ENCODE peak calls at places on chromosomes 6 and 20, in ten cellular contexts. Y is CD8-positive, alpha-beta T cell; Q is astrocyte of the spinal cord; Z is GM12865; P is neural progenitor cell; U is endothelial cell; J is GM10248; A is mammary epithelial cell; H is endodermal cell; T is glutamatergic neuron. R is an unnamed sample.
A peak's percentile ranks its signal among the peaks of the same experiment; 100 is the strongest.

GRCh38 chr6:52566853-52567279 is 10.0 kb downstream of the TRAM2 start:
- DNase-seq in Y (no peak), Q (peak; percentile 84), Z (no peak), P (no peak), U (no peak), J (no peak), A (peak; percentile 89), H (no peak), T (no peak), R (peak; percentile 100)

GRCh38 chr20:61905781-61906523 is 159.7 kb downstream of the TAF4 start:
- DNase-seq in Y (no peak), Q (no peak), Z (no peak), P (no peak), U (no peak), J (no peak), A (no peak), H (no peak), T (peak; percentile 9), R (no peak)

GRCh38 chr6:37155394-37156312 is 14.3 kb upstream of the PIM1 start:
- DNase-seq in Y (no peak), Q (no peak), Z (peak; percentile 98), P (no peak), U (no peak), J (peak; percentile 81), A (no peak), H (no peak), T (no peak), R (no peak)

GRCh38 chr6:24535210-24535609 is 40.4 kb downstream of the ALDH5A1 start:
- DNase-seq in Y (no peak), Q (no peak), Z (no peak), P (no peak), U (no peak), J (no peak), A (no peak), H (no peak), T (no peak), R (no peak)

GRCh38 chr6:5034328-5034727 is 30.5 kb upstream of the RPP40 start:
- DNase-seq in Y (no peak), Q (no peak), Z (no peak), P (no peak), U (no peak), J (no peak), A (no peak), H (no peak), T (no peak), R (no peak)

GRCh38 chr6:112139052-112139451 is 51.7 kb downstream of the FAM229B start:
- DNase-seq in Y (no peak), Q (no peak), Z (no peak), P (no peak), U (no peak), J (no peak), A (no peak), H (no peak), T (no peak), R (no peak)

GRCh38 chr20:48843125-48843806 is 15.5 kb upstream of the PREX1 start:
- DNase-seq in Y (no peak), Q (no peak), Z (no peak), P (no peak), U (no peak), J (no peak), A (no peak), H (no peak), T (no peak), R (no peak)

GRCh38 chr6:42315220-42315990 is 97.7 kb upstream of the MRPS10 start:
- DNase-seq in Y (no peak), Q (no peak), Z (no peak), P (no peak), U (no peak), J (no peak), A (no peak), H (no peak), T (no peak), R (no peak)

GRCh38 chr6:35583893-35584688 is 71.4 kb upstream of the TULP1 start:
- DNase-seq in Y (peak; percentile 66), Q (peak; percentile 79), Z (peak; percentile 85), P (peak; percentile 79), U (peak; percentile 70), J (peak; percentile 53), A (peak; percentile 65), H (peak; percentile 87), T (peak; percentile 57), R (peak; percentile 54)

GRCh38 chr6:127343753-127344659 is 597 bp upstream of the ECHDC1 start:
- DNase-seq in Y (no peak), Q (peak; percentile 55), Z (peak; percentile 33), P (peak; percentile 28), U (no peak), J (no peak), A (peak; percentile 34), H (peak; percentile 61), T (no peak), R (no peak)

GRCh38 chr6:30684386-30685156 is 1.9 kb downstream of the PPP1R18 start:
- DNase-seq in Y (peak; percentile 24), Q (peak; percentile 29), Z (peak; percentile 71), P (no peak), U (peak; percentile 48), J (peak; percentile 61), A (peak; percentile 27), H (no peak), T (peak; percentile 33), R (no peak)

GRCh38 chr6:56854086-56854485 is 100.8 kb upstream of the BEND6 start:
- DNase-seq in Y (no peak), Q (no peak), Z (no peak), P (peak; percentile 39), U (no peak), J (no peak), A (no peak), H (no peak), T (no peak), R (no peak)

GRCh38 chr6:16527691-16528090 is 233.6 kb downstream of the ATXN1 start:
- DNase-seq in Y (no peak), Q (no peak), Z (no peak), P (no peak), U (no peak), J (no peak), A (no peak), H (no peak), T (no peak), R (no peak)
- TF ChIP-seq CTCF in Y (no peak), Q (no peak), Z (no peak), P (no peak), U (no peak), J (no peak), A (no peak), H (no peak), T (no peak), R (no peak)

DNA sequence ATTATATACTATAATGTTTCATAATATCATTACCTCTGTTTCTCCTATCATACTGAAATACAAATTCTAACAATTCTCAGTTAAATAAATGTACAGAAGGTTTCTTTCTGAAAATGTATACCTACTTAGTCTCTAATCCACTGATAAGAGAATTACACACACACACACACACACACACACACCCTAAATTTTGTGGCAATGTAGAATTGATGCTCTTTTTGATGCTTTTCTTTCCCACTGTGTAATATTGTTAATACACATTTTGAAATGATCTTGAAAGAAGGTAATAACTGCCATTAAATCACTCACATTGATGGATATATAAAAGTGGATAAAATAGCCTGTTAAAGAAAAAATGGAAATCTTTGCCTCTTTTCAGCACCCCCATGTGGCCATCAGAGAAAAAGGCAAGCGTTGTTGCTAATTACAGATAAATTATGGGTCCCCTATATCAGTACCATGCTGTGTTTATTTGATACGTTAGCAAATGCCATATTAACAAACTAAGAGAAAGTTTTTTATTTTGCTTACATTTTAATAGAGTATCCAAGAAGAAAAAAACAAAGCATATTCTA is 76.6 kb upstream of the VGLL2 start:
- DNase-seq in Y (no peak), Q (no peak), Z (no peak), P (peak; percentile 24), U (no peak), J (no peak), A (no peak), H (no peak), T (no peak), R (no peak)
- TF ChIP-seq CTCF in Y (no peak), Q (peak; percentile 51), Z (peak; percentile 33), P (peak; percentile 78), U (peak; percentile 72), J (peak; percentile 35), A (peak; percentile 70), H (peak; percentile 84), T (peak; percentile 70), R (peak; percentile 64)

DNA sequence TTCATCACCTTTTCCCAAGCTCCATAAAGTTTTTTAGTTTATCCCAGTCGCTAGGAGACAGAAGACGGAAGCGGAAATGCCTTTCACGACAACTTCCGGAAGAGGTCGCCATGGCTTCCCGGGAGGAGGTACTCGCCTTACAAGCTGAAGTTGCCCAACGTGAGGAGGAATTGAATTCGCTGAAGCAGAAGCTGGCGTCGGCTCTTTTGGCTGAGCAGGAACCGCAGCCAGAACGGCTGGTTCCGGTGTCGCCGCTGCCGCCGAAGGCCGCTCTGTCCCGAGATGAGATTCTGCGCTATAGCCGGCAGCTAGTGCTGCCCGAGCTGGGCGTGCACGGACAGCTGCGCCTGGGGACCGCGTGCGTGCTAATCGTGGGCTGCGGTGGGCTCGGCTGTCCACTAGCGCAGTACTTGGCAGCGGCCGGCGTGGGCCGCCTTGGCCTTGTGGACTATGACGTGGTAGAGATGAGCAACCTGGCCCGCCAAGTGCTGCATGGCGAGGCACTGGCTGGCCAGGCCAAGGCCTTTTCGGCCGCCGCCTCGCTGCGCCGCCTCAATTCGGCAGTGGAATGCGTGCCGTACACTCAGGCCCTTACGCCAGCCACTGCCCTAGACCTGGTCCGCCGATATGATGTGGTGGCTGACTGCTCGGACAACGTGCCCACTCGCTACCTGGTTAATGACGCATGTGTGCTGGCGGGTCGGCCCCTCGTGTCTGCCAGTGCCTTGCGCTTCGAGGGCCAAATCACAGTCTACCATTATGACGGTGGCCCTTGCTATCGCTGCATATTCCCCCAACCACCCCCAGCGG is at the start of gene MOCS3:
- DNase-seq in Y (peak; percentile 70), Q (no peak), Z (peak; percentile 93), P (peak; percentile 94), U (peak; percentile 73), J (peak; percentile 90), A (no peak), H (peak; percentile 89), T (peak; percentile 71), R (peak; percentile 88)
- TF ChIP-seq CTCF in Y (no peak), Q (no peak), Z (no peak), P (no peak), U (no peak), J (peak; percentile 9), A (no peak), H (no peak), T (peak; percentile 30), R (peak; percentile 36)

GRCh38 chr6:124661231-124661630 is 301.0 kb upstream of the RNF217 start:
- DNase-seq in Y (no peak), Q (no peak), Z (no peak), P (peak; percentile 67), U (no peak), J (no peak), A (no peak), H (peak; percentile 45), T (no peak), R (no peak)

GRCh38 chr6:124660185-124660584 is 302.1 kb upstream of the RNF217 start:
- DNase-seq in Y (no peak), Q (no peak), Z (no peak), P (no peak), U (no peak), J (no peak), A (no peak), H (no peak), T (no peak), R (no peak)

GRCh38 chr6:124658053-124658452 is 304.2 kb upstream of the RNF217 start:
- DNase-seq in Y (no peak), Q (no peak), Z (no peak), P (no peak), U (no peak), J (no peak), A (no peak), H (no peak), T (no peak), R (no peak)

GRCh38 chr6:124655856-124656255 is 306.4 kb upstream of the RNF217 start:
- DNase-seq in Y (no peak), Q (peak; percentile 25), Z (no peak), P (no peak), U (no peak), J (no peak), A (no peak), H (no peak), T (no peak), R (no peak)

GRCh38 chr6:124659427-124659826 is 302.8 kb upstream of the RNF217 start:
- DNase-seq in Y (no peak), Q (no peak), Z (no peak), P (peak; percentile 5), U (no peak), J (no peak), A (no peak), H (peak; percentile 48), T (no peak), R (no peak)
- TF ChIP-seq CTCF in Y (no peak), Q (no peak), Z (no peak), P (peak; percentile 29), U (no peak), J (no peak), A (peak; percentile 7), H (peak; percentile 66), T (no peak), R (no peak)